ENCODE peak calls at places on chromosome 18, in six cellular contexts. V, B, S, H, E and Q are unnamed samples.

GRCh38 chr18:22417496-22418188 is at the start of gene CTAGE1:
- DNase-seq in V (no peak), B (no peak), S (no peak), H (no peak), E (no peak), Q (no peak)

GRCh38 chr18:5678779-5679406 is 135.1 kb upstream of the EPB41L3 start:
- DNase-seq in V (no peak), B (no peak), S (no peak), H (no peak), E (no peak), Q (no peak)

GRCh38 chr18:42157420-42157819 is 202.4 kb downstream of the PIK3C3 start:
- DNase-seq in V (no peak), B (no peak), S (no peak), H (no peak), E (no peak), Q (no peak)

GRCh38 chr18:45255142-45255890 is 360.0 kb upstream of the SLC14A2 start:
- DNase-seq in V (no peak), B (no peak), S (no peak), H (no peak), E (peak), Q (peak)

GRCh38 chr18:37450434-37451133 is 115.0 kb downstream of the CELF4 start:
- DNase-seq in V (no peak), B (no peak), S (no peak), H (no peak), E (no peak), Q (peak)

GRCh38 chr18:24860978-24861680 is 400.7 kb downstream of the HRH4 start:
- DNase-seq in V (no peak), B (peak), S (no peak), H (no peak), E (no peak), Q (no peak)

GRCh38 chr18:74249181-74249968 is 42.4 kb downstream of the CYB5A start:
- DNase-seq in V (no peak), B (no peak), S (no peak), H (no peak), E (no peak), Q (no peak)

GRCh38 chr18:50169149-50169548 is 25.8 kb downstream of the MYO5B start:
- DNase-seq in V (no peak), B (no peak), S (no peak), H (no peak), E (no peak), Q (no peak)

GRCh38 chr18:46352520-46353250 is 248.5 kb downstream of the HAUS1 start:
- DNase-seq in V (no peak), B (no peak), S (no peak), H (no peak), E (no peak), Q (peak)

GRCh38 chr18:46343456-46343855 is 239.3 kb downstream of the HAUS1 start:
- DNase-seq in V (no peak), B (no peak), S (no peak), H (no peak), E (no peak), Q (peak)

GRCh38 chr18:1057367-1057766 is 152.7 kb downstream of the ADCYAP1 start:
- DNase-seq in V (no peak), B (no peak), S (no peak), H (no peak), E (no peak), Q (no peak)

GRCh38 chr18:50726960-50727589 is 92.7 kb downstream of the MRO start:
- DNase-seq in V (no peak), B (no peak), S (no peak), H (no peak), E (no peak), Q (no peak)

GRCh38 chr18:45326505-45326904 is 288.8 kb upstream of the SLC14A2 start:
- DNase-seq in V (no peak), B (no peak), S (no peak), H (no peak), E (no peak), Q (no peak)

GRCh38 chr18:79925656-79925979 is 25.8 kb downstream of the SLC66A2 start:
- DNase-seq in V (no peak), B (no peak), S (peak), H (no peak), E (no peak), Q (peak)

GRCh38 chr18:74796928-74797576 is 199.4 kb downstream of the ZNF407 start:
- DNase-seq in V (peak), B (no peak), S (no peak), H (no peak), E (no peak), Q (no peak)

GRCh38 chr18:23259701-23260661 is 124.7 kb downstream of the CABLES1 start:
- DNase-seq in V (no peak), B (peak), S (peak), H (peak), E (peak), Q (peak)

GRCh38 chr18:49094136-49094535 is 143.4 kb upstream of the SMAD7 start:
- DNase-seq in V (no peak), B (no peak), S (no peak), H (no peak), E (no peak), Q (no peak)

GRCh38 chr18:78770149-78771139 is 209.2 kb upstream of the SALL3 start:
- DNase-seq in V (no peak), B (no peak), S (peak), H (no peak), E (no peak), Q (peak)

GRCh38 chr18:34224423-34225217 is at the start of gene NOL4:
- DNase-seq in V (no peak), B (peak), S (peak), H (peak), E (peak), Q (peak)

GRCh38 chr18:59264651-59265245 is 8.5 kb downstream of the RAX start:
- DNase-seq in V (no peak), B (no peak), S (no peak), H (no peak), E (no peak), Q (no peak)

GRCh38 chr18:76955529-76956170 is 133.3 kb downstream of the ZNF236 start:
- DNase-seq in V (no peak), B (no peak), S (peak), H (peak), E (peak), Q (no peak)

GRCh38 chr18:13543144-13543543 is 183.2 kb downstream of the FAM210A start:
- DNase-seq in V (no peak), B (no peak), S (no peak), H (no peak), E (no peak), Q (no peak)

GRCh38 chr18:13545514-13545913 is 180.8 kb downstream of the FAM210A start:
- DNase-seq in V (no peak), B (no peak), S (no peak), H (no peak), E (no peak), Q (no peak)

GRCh38 chr18:13544953-13545352 is 181.4 kb downstream of the FAM210A start:
- DNase-seq in V (no peak), B (no peak), S (no peak), H (no peak), E (no peak), Q (no peak)

GRCh38 chr18:13542520-13542847 is 183.9 kb downstream of the FAM210A start:
- DNase-seq in V (no peak), B (no peak), S (no peak), H (no peak), E (no peak), Q (no peak)

DNA sequence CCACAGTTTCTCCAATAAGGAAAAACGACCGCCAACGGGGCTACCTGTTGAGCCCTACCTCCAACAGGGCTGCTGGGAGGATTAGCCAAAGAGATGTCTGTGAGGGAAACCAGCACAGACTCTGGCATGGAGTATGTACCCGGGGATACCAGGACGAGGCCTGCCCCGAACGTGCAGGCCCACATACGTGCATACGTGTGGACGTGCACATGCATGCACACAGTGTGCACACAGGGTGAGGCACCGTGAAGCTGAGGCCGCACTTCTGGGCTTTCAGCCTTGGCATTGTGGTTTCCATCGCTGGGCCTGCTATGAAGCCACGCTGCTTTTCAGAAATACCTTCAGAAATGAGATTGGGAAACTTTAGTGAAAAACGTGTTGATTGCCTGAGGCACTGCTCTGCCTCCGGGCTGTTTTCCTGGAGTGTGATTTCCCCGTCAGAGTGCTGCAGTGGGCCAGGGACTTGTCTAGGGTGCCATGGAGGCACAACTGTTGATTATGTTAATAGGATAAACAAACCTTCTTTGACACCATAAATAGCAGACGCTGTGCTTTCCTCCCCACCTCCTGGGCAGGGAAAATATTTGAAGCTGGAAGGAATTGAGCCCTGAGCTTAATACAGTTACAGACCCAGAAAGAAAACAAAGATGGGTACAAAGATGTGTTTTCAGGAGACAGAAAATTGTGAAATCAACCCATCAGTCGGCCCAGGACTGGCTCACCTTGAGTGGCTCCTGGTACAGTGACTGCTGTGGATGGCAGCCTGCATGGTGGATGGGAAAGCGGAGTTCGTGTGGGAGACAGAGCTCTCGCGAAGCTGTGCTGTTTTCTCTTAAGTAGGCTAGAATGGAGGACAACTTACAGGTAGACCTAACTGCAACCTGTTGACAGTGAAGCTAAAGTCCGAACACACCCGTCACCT is 182.3 kb downstream of the FAM210A start:
- DNase-seq in V (no peak), B (no peak), S (no peak), H (no peak), E (no peak), Q (no peak)
- H3K27ac ChIP-seq in V (no peak), B (no peak), S (peak), H (no peak), E (peak), Q (peak)

GRCh38 chr18:47968006-47968676 is 37.7 kb upstream of the SMAD2 start:
- DNase-seq in V (no peak), B (no peak), S (peak), H (no peak), E (no peak), Q (no peak)
- TF ChIP-seq POLR2AphosphoS5 in V (no peak), B (no peak), S (peak), H (no peak), E (no peak), Q (no peak)

GRCh38 chr18:70041459-70042020 is 93.9 kb upstream of the CD226 start:
- DNase-seq in V (no peak), B (no peak), S (no peak), H (no peak), E (no peak), Q (no peak)

GRCh38 chr18:70037453-70038061 is 89.9 kb upstream of the CD226 start:
- DNase-seq in V (no peak), B (no peak), S (no peak), H (no peak), E (no peak), Q (no peak)

GRCh38 chr18:70039186-70039585 is 91.5 kb upstream of the CD226 start:
- DNase-seq in V (no peak), B (no peak), S (no peak), H (no peak), E (no peak), Q (no peak)

GRCh38 chr18:70036168-70036567 is 88.5 kb upstream of the CD226 start:
- DNase-seq in V (no peak), B (no peak), S (no peak), H (no peak), E (no peak), Q (no peak)

GRCh38 chr18:70036771-70037452 is 89.2 kb upstream of the CD226 start:
- DNase-seq in V (no peak), B (no peak), S (no peak), H (no peak), E (no peak), Q (no peak)
- TF ChIP-seq POLR2A in V (no peak), B (no peak), S (no peak), H (no peak), E (no peak), Q (no peak)

DNA sequence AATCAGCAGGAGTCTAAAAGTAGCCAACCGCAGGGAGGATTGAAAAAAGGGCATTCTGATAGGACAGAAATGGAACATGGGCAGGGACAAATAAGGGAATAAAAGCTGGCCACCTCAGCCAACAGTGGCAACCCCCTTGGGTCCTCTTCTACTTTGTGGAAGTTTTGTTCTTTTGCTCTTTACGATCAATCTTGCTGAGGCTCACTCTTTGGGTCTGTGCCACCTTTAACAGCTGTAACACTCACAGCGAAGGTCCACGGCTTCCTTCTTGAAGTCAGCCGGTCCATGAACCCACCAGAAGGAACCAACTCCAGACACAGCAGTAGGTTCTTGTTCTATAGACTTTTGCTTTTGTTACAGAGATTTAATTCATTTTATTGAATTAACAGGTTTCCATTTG is 285.4 kb upstream of the CDH20 start:
- DNase-seq in V (no peak), B (no peak), S (no peak), H (no peak), E (no peak), Q (no peak)
- H3K27ac ChIP-seq in V (no peak), B (no peak), S (no peak), H (peak), E (no peak), Q (no peak)

DNA sequence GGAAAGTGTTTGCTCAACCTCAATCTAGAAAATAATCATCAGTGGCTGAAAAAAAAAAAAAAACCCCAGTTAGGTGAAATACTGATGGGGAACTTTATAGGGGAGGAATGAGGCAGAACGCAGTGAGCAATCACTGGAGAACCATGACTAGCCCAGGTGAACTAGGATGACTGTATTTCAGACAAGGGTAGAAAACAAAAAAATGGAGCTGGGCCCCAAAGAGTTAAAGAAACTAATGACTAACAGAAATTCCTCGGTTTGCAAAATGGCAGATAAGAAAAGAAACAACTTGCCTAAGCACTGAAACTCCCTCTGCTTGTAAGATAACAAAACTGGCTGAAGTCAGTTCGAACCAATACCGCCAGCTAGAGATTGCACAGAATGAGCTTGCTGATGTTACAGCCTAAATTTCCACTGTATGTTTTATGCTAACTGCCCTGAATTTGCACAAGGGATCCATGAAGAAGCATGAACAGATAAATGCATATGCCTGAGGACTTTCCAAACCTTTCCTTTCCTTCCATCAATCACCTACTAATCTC is 245.9 kb downstream of the METTL4 start:
- DNase-seq in V (no peak), B (no peak), S (no peak), H (no peak), E (no peak), Q (no peak)
- TF ChIP-seq POLR2AphosphoS5 in V (no peak), B (no peak), S (peak), H (no peak), E (no peak), Q (no peak)

DNA sequence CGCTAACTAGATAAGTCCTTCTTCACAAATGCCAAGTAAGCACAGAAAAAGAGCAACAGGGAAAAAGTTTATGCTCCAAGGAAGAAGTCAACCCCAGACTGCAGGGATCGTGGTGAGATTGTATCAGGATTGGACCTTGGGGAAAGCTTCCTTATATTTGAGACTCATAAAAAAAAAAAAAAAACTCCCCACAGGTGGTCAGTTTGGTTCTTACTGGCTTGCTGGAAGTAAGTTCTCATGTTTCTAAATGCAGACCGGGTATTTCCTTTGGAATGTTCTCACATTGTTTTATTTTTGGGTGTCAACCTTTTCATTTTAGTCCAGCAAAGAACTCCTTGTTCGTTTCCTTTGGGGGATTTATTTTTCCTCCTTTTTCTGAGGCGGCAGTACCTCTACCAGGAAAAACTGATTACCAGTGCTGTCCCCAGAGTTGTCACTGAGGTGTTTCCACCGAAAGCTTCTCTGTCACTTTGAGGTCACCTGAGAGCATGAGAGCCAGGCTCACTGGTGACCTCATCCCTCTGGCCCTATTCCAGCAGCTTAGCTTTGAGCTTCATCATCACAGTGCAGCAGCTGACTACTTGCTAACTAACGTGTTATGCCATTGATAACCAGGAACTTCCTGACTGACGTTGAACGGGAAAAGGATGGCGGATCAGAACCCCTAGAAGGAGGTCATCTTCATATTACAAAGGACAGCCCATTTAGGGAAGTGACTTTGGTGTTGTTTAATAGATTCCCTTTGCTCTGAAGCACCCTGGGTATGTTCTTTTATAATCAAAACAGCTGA is 16.8 kb upstream of the ATP8B1 start:
- DNase-seq in V (peak), B (peak), S (peak), H (peak), E (peak), Q (no peak)
- TF ChIP-seq POLR2A in V (no peak), B (peak), S (no peak), H (no peak), E (no peak), Q (no peak)

GRCh38 chr18:55869965-55870585 is 282.1 kb upstream of the TCF4 start:
- DNase-seq in V (no peak), B (no peak), S (no peak), H (no peak), E (no peak), Q (peak)
- H3K27ac ChIP-seq in V (no peak), B (no peak), S (no peak), H (no peak), E (no peak), Q (no peak)

GRCh38 chr18:8611916-8612576 is 2.8 kb downstream of the RAB12 start:
- DNase-seq in V (no peak), B (no peak), S (no peak), H (no peak), E (no peak), Q (no peak)

GRCh38 chr18:8608795-8609673 is at the start of gene RAB12:
- DNase-seq in V (peak), B (peak), S (peak), H (peak), E (peak), Q (peak)

GRCh38 chr18:8607776-8608682 is 1.2 kb upstream of the RAB12 start:
- DNase-seq in V (no peak), B (no peak), S (no peak), H (no peak), E (no peak), Q (no peak)

GRCh38 chr18:8610442-8610801 is 1.2 kb downstream of the RAB12 start:
- DNase-seq in V (no peak), B (peak), S (no peak), H (no peak), E (peak), Q (no peak)

GRCh38 chr18:8609711-8610441 is 639 bp downstream of the RAB12 start:
- DNase-seq in V (no peak), B (no peak), S (no peak), H (no peak), E (peak), Q (peak)
- TF ChIP-seq POLR2AphosphoS5 in V (no peak), B (no peak), S (no peak), H (no peak), E (no peak), Q (no peak)

GRCh38 chr18:12934454-12935071 is 13.2 kb upstream of the SEH1L start:
- DNase-seq in V (peak), B (peak), S (peak), H (peak), E (peak), Q (peak)
- TF ChIP-seq POLR2A in V (no peak), B (no peak), S (no peak), H (no peak), E (no peak), Q (no peak)

DNA sequence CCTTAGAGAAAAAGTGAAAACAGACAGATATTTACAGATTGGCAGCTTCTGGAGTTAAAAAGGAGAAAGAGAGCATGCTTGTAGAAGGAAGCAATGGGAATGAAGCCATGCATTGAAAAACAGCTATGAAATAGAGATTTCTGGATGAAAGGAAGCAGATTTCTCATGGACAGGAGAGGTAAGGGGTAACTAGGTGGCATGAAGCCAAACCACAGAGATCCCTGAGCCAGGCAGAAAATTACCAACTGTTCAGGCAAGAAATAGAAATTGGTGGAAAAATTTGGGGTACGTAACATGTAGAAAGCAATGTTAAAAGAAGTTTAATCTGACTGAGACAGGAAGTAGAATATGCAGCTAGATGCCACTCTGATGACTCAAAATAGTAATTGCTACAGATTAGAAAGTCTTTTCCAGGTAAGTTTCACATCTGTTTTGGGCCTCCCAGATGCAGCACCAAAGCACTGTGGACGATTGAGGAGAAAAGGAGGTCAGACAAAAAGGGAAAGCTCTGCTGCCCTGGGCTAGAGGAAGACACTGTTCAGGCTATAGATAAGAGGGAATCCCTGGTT is 928.5 kb upstream of the CELF4 start:
- DNase-seq in V (no peak), B (no peak), S (no peak), H (no peak), E (no peak), Q (no peak)
- H3K27ac ChIP-seq in V (no peak), B (no peak), S (no peak), H (no peak), E (no peak), Q (no peak)